ENCODE peak calls at places on chromosomes 12 and 14, in eight cellular contexts. O is Karpas-422, Q is HepG2, E is gastrocnemius medialis, V is sigmoid colon, R is lower lobe of right lung, Y is adrenal gland, K is left ventricle myocardium inferior. T is an unnamed sample. For H3K4me1, the result is how much of the 10 kb centered on the place peaks cover.

GRCh38 chr14:25303934-25304333 is 254.0 kb upstream of the STXBP6 start:
- DNase-seq in E (no peak), Q (no peak), V (no peak), K (no peak), R (no peak), O (no peak), Y (no peak), T (no peak)

GRCh38 chr12:113582521-113583218 is 111.0 kb upstream of the LHX5 start:
- DNase-seq in K (no peak), V (no peak), E (no peak), O (no peak), Y (no peak), R (no peak), Q (no peak), T (no peak)

GRCh38 chr12:57817261-57817989 is 1.1 kb downstream of the AVIL start:
- DNase-seq in K (no peak), Y (no peak), R (no peak), E (no peak), V (no peak), Q (no peak), O (no peak), T (no peak)

GRCh38 chr14:32010561-32011188 is 66.4 kb upstream of the ARHGAP5 start:
- DNase-seq in Y (peak), K (no peak), V (no peak), R (no peak), Q (peak), O (no peak), E (no peak), T (no peak)

GRCh38 chr12:79547735-79548347 is 142.9 kb downstream of the PAWR start:
- DNase-seq in Y (peak), K (no peak), O (peak), Q (peak), E (no peak), R (no peak), V (no peak), T (no peak)

GRCh38 chr12:49546481-49546880 is 7.7 kb downstream of the KCNH3 start:
- DNase-seq in E (no peak), Q (no peak), Y (no peak), V (no peak), K (no peak), O (no peak), R (no peak), T (no peak)

GRCh38 chr12:15627995-15628945 is 160.9 kb downstream of the EPS8 start:
- DNase-seq in Q (peak), R (no peak), O (no peak), Y (no peak), K (no peak), V (no peak), E (no peak), T (no peak)

GRCh38 chr12:104522985-104523719 is 66.4 kb downstream of the CHST11 start:
- DNase-seq in Y (no peak), K (no peak), Q (no peak), O (no peak), V (no peak), R (no peak), E (no peak), T (no peak)

GRCh38 chr12:124508323-124509096 is 58.9 kb downstream of the NCOR2 start:
- DNase-seq in V (peak), K (no peak), R (no peak), Y (no peak), O (no peak), Q (no peak), E (peak), T (no peak)

GRCh38 chr14:53955671-53956426 is 776 bp downstream of the BMP4 start:
- DNase-seq in K (peak), R (peak), E (peak), Q (peak), Y (peak), V (peak), O (no peak), T (no peak)

DNA sequence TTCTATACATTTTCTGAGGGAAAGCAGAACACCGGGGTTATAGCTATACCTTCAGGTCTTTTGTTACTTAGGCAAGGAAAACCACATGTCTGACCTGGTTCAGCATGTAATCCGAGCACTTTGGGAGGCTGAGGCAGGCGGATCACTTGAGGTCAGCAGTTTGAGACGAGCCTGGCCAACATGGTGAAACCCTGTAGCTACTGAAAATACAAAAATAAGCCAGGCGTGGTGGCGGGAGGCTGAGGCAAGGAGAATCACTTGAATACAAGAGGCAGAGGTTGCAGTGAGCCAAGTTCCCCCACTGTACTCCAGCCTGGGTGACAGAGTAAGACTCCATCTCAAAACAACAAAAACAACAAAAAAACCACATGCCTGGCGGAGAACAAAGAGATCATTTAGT is 177.6 kb downstream of the ACSS3 start:
- DNase-seq in E (no peak), Y (no peak), K (no peak), R (no peak), V (no peak), Q (no peak), O (no peak), T (no peak)
- H3K4me3 ChIP-seq in E (no peak), Y (no peak), K (no peak), R (no peak), V (no peak), Q (no peak), O (no peak), T (no peak)

DNA sequence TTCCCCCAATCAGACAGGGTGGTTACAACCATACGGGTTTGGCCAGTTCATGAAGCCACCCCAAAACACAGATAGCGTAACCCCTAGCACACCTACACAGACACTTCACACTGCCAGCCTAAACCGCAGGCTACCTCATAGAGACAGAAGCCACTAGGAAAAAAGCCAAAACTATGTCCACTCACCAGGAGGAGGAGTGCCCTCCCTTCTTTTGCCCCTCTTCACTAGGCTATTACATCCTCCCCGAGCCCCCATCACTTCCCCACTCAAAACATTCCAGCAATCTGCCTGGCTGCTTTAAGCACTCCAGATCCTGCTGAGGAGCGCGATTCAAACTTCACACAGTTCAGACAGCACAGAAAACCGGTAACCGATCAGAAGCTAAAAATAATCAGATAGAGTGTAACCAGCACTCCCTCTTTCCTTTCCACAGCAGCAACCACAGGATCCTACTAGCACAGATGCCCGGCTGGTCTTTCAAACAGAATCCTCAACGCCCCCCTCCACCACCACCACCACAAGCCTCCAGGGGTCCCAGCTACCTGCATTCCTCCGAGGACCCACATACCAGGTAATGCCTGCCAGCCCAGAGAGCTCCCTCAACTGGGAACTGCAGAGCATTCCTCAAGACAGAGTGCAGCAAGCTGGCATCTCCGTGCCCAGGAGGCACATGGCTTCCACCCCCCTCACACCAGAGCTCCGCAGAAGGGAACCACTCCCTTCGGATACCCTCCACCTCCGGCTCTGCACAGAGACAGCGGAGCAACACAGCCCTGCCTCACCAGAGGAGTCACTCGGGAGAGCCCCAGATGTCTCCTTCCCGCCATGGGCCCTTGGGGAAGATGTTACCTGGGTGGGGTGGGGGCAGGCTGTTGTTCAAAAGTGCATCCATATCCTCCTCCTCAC is 1.5 kb downstream of the CHD4 start:
- DNase-seq in V (peak), E (no peak), R (no peak), Y (peak), K (peak), Q (no peak), O (peak), T (peak)
- H3K4me1 ChIP-seq in V (under half), E (under half), R (under half), Y (under half), K (half or more), Q (under half), O (under half), T (under half)

DNA sequence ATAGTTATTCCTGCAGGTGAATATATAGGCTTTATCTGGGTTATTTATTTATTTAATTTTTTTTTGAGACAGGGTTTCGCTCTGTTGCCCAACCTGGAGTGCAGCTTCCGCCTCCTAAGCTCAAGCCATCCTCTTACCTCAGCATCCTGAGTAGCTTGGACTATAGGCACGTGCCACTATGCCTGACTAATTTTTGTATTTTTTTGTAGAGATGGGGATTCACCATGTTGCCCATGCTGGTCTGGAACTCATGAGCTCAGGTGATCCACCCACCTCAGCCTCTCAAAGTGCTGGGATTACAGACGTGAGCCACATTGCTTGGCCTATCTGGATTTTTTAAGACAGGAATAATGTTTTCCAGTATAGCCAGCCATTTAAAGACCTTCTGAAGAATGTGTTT is 2.0 kb downstream of the RAN start:
- DNase-seq in E (no peak), V (no peak), Q (no peak), K (no peak), R (no peak), O (no peak), Y (no peak), T (no peak)
- H3K27ac ChIP-seq in E (no peak), V (no peak), Q (no peak), K (no peak), R (no peak), O (peak), Y (no peak), T (peak)

DNA sequence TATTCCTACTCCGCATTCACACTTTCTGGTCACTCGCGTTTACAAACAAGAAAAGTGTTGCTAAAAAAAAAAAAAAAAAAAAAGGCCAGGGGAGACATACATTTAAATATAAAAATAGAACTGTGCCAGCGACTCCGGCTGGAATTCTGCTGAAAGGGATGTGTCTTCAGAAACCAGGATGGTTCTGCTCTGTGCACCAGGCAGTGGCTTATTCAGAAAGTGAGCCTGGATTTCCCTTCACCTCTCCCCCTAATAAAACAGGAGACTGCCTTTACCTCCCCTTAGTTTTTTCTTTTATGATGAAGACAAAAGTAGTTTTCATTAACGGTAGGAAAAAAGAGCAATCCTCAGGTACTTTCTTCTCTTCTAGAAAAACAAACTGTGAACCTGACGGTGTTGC is 384 bp downstream of the SLC7A8 start:
- DNase-seq in O (no peak), Q (no peak), E (no peak), V (no peak), K (no peak), Y (no peak), R (no peak), T (no peak)
- H3K4me3 ChIP-seq in O (peak), Q (no peak), E (peak), V (peak), K (peak), Y (peak), R (peak), T (peak)

GRCh38 chr12:52862023-52862422 is 13.2 kb upstream of the KRT78 start:
- DNase-seq in Y (no peak), V (no peak), Q (no peak), R (no peak), E (no peak), O (no peak), K (no peak), T (no peak)
- H3K4me1 ChIP-seq in Y (under half), V (under half), Q (under half), R (under half), E (under half), O (under half), K (under half), T (under half)